ENCODE peak calls at places on chromosomes 4 and X, in five cellular contexts. B, I, C, H and X are unnamed samples.

GRCh38 chr4:177450421-177451107 is 8.3 kb upstream of the AGA start:
- DNase-seq in B (no peak), I (no peak), C (no peak), H (no peak), X (no peak)

GRCh38 chr4:53089940-53090729 is 228.0 kb downstream of the RASL11B start:
- DNase-seq in B (no peak), I (no peak), C (no peak), H (no peak), X (no peak)

GRCh38 chrX:133658244-133658911 is 243.1 kb upstream of the GPC4 start:
- DNase-seq in B (no peak), I (no peak), C (no peak), H (no peak), X (peak)

GRCh38 chrX:148043456-148043855 is 62.3 kb downstream of the FMR1NB start:
- DNase-seq in B (no peak), I (no peak), C (no peak), H (no peak), X (peak)

GRCh38 chrX:40108959-40109287 is 11.2 kb upstream of the BCOR start:
- DNase-seq in B (peak), I (peak), C (no peak), H (peak), X (peak)

GRCh38 chr4:147840846-147841732 is 109.2 kb downstream of the ARHGAP10 start:
- DNase-seq in B (no peak), I (no peak), C (no peak), H (no peak), X (no peak)

GRCh38 chrX:109049903-109050302 is 313.5 kb upstream of the IRS4 start:
- DNase-seq in B (no peak), I (no peak), C (no peak), H (peak), X (no peak)

GRCh38 chr4:48939785-48940184 is 33.2 kb upstream of the OCIAD2 start:
- DNase-seq in B (no peak), I (peak), C (no peak), H (no peak), X (peak)

GRCh38 chr4:81628489-81628888 is 156.8 kb upstream of the RASGEF1B start:
- DNase-seq in B (no peak), I (no peak), C (peak), H (no peak), X (no peak)

GRCh38 chr4:89914609-89915008 is 20.0 kb downstream of the MMRN1 start:
- DNase-seq in B (no peak), I (no peak), C (no peak), H (no peak), X (peak)
- TF ChIP-seq CTCF in B (peak), I (peak), C (no peak), H (no peak), X (peak)

DNA sequence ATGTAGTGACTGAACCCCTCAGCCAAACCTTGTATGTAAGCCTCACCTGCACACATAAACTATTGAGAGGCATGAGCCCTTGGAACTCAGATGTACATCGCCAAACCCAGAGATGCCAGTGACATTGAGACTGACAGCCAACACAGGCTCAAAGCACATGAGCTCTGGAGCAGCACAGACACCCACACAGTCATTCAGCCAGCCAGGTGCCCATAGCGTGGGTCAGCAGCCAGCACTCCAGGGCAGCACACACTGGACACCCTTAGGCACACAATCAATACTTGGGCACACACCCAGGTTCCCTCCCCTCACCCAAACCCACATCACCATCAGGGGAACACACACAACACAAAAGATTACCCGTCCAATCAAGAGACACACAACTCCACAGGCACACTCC is 4.3 kb upstream of the TIMP1 start:
- DNase-seq in B (no peak), I (no peak), C (no peak), H (no peak), X (no peak)
- H3K4me3 ChIP-seq in B (no peak), I (no peak), C (no peak), H (no peak), X (no peak)

DNA sequence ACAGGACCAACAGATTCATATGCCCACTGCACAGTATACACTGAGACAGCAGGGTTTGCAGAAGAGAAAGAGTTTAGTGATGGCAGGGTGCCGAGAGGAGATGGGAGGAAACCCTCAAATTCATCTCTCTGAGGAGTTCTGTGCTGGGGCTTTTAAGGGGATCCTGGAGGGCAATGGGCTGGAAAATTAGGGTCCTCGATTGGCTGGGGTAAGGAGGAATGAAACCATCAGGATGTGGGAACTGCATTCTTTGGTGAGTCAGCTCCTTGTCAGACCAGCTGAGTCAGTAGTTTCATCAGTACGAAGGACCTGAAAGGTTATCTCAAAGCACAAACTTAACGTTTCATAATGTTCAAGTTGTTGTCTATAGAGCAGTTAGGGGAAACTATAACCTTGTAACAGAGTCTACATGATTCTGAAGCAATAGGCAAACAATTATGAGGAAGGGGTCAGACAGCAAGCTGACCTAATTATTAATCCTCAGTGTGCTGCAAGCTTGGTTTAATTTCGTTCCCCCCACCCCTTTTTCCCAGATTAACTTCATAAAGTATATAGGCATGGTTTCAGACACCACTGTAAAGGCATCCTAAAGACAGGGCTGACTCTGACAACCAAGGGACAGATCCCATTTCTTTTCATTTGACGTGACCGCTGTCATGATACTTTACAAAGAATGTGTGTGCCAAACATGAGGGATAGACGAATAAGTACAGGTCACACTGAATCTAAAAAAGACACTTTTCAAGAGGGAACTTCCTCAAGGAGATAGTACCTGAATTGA is 1.5 kb upstream of the MSMO1 start:
- DNase-seq in B (no peak), I (no peak), C (peak), H (no peak), X (peak)
- H3K4me2 ChIP-seq in B (peak), I (peak), C (peak), H (peak), X (peak)

GRCh38 chr4:4880492-4880891 is 21.0 kb downstream of the MSX1 start:
- DNase-seq in B (peak), I (no peak), C (no peak), H (no peak), X (peak)
- TF ChIP-seq CTCF in B (peak), I (peak), C (peak), H (peak), X (peak)

GRCh38 chr4:86688026-86688425 is 93.9 kb downstream of the PTPN13 start:
- DNase-seq in B (no peak), I (no peak), C (no peak), H (no peak), X (peak)
- H3K4me3 ChIP-seq in B (no peak), I (no peak), C (no peak), H (no peak), X (no peak)

GRCh38 chr4:14787221-14787620 is 215.1 kb upstream of the CPEB2 start:
- DNase-seq in B (no peak), I (no peak), C (no peak), H (no peak), X (no peak)
- H3K4me2 ChIP-seq in B (no peak), I (no peak), C (no peak), H (no peak), X (no peak)

DNA sequence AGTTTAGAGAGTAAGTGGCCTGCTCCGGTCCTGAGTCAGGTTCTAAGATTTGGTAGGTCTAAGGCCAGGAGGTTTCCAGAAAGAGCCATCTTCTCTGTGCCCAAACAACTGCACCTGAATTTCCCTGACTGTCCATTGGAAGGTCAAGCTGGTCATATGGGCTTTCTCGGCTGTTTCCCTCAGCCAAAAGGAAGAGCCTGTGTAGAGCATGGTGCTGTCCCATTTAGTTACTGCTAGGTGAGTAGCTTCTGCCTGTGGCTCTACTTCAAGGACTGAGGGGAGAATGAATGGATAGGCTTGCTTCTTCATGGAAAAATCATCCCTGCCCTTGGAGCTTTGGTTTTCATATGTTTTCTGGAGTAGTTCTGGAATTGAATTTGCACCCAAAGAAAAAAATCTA is 33.7 kb downstream of the NHSL2 start:
- DNase-seq in B (no peak), I (no peak), C (no peak), H (no peak), X (no peak)
- TF ChIP-seq CTCF in B (no peak), I (no peak), C (no peak), H (no peak), X (no peak)

GRCh38 chr4:103996637-103997036 is 276.9 kb upstream of the TACR3 start:
- DNase-seq in B (no peak), I (peak), C (peak), H (peak), X (peak)
- H3K4me3 ChIP-seq in B (no peak), I (no peak), C (no peak), H (peak), X (no peak)

DNA sequence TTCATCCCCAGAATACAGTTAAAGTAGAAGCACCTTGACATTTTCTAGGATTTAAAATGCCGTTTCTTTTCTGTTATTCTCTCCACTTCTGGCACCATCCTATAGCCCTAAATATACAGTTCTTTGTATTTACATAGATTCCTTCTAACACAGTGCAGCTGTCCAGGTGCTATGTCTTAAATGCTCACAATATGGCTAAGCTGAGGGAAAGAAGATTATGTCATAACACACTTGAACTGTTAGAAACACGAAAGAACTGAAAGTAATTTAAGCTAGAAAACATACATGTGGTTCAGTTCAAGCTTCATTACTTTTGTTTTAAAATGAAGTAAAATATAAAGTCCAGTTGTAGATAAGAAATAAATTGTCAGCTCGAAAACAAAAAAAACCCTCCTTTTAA is 358.6 kb upstream of the GALNT7 start:
- DNase-seq in B (no peak), I (no peak), C (no peak), H (no peak), X (no peak)
- H3K4me2 ChIP-seq in B (no peak), I (no peak), C (no peak), H (peak), X (no peak)

DNA sequence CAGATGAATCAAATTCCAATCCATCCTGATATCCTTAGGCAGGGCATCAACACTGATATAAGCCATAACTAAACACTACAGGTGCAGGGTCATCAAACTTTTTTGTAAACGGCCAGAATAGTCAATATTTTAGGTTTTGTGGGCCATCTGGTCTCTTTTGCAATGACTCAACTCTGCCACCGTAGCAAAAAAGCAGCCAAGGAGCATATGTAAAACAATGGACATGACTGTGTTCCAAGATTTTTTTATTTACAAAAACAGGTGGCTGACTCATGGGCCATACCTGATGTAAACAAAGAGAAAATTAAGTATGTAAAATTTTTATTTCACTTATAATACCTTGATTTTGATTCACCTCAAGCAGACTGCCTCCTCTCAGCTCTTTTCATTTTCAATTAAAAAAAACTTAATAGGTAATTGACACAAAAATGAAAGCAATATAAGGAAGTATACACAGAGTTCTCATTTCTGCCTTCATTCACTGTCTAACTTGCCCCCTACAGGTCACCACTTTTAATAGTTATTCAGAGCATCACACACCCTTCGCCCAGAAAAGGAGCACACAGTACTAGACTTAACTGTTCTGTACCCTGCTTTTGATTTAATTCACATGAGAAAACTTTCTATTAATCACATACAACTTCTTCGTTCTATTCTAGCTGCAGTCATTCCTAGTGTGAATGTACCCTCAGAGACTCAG is 35.3 kb upstream of the GPM6B start:
- DNase-seq in B (peak), I (no peak), C (no peak), H (no peak), X (peak)
- TF ChIP-seq CTCF in B (peak), I (no peak), C (no peak), H (no peak), X (peak)